ENCODE peak calls at places on chromosome 11, in six cellular contexts. V is naive thymus-derived CD4-positive, alpha-beta T cell; F is fibroblast of lung; U is stimulated activated CD4-positive, alpha-beta T cell treated with anti-CD3 and anti-CD28 coated beads, Interleukin-2, amount 100 ng/mL, for 48 hours; G is PC-3; X is germinal center. K is an unnamed sample.

GRCh38 chr11:74142624-74143023 is 28.2 kb downstream of the C2CD3 start:
- DNase-seq in V (no peak), F (peak), G (peak), U (no peak), X (no peak), K (no peak)

GRCh38 chr11:121246769-121247035 is 45.9 kb upstream of the SC5D start:
- DNase-seq in U (no peak), X (no peak), V (no peak), G (no peak), F (no peak), K (no peak)

GRCh38 chr11:22786475-22786874 is 43.1 kb downstream of the SVIP start:
- DNase-seq in U (no peak), X (no peak), G (no peak), F (no peak), V (no peak), K (peak)

GRCh38 chr11:36131719-36132349 is 157.4 kb downstream of the COMMD9 start:
- DNase-seq in V (no peak), G (peak), U (no peak), X (peak), F (no peak), K (peak)

GRCh38 chr11:124839051-124839971 is 25.9 kb upstream of the ROBO3 start:
- DNase-seq in V (no peak), X (no peak), F (no peak), U (no peak), G (no peak), K (peak)

GRCh38 chr11:65432686-65433582 is 10.3 kb downstream of the NEAT1 start:
- DNase-seq in G (peak), X (no peak), V (peak), F (peak), U (no peak), K (no peak)

GRCh38 chr11:102064316-102064715 is 17.1 kb downstream of the CFAP300 start:
- DNase-seq in F (no peak), G (no peak), X (no peak), V (no peak), U (no peak), K (no peak)

GRCh38 chr11:2673871-2674471 is 25.8 kb downstream of the KCNQ1OT1 start:
- DNase-seq in X (no peak), V (no peak), G (no peak), U (no peak), F (peak), K (no peak)

GRCh38 chr11:67053896-67054850 is 2.5 kb upstream of the RHOD start:
- DNase-seq in G (peak), F (peak), V (peak), X (peak), U (peak), K (peak)

GRCh38 chr11:65353900-65354264 is 669 bp upstream of the TIGD3 start:
- DNase-seq in G (no peak), F (no peak), X (no peak), U (no peak), V (no peak), K (no peak)

GRCh38 chr11:92739020-92739419 is 230.4 kb upstream of the MTNR1B start:
- DNase-seq in F (peak), X (no peak), V (no peak), G (no peak), U (no peak), K (no peak)

GRCh38 chr11:2577071-2578005 is 122.5 kb downstream of the KCNQ1OT1 start:
- DNase-seq in X (no peak), G (no peak), U (no peak), F (no peak), V (no peak), K (no peak)

GRCh38 chr11:503179-503981 is 3.7 kb downstream of the RNH1 start:
- DNase-seq in X (no peak), F (peak), U (no peak), G (no peak), V (no peak), K (peak)

GRCh38 chr11:837990-838307 is 4.4 kb downstream of the POLR2L start:
- DNase-seq in X (no peak), V (no peak), G (no peak), U (no peak), F (no peak), K (no peak)

GRCh38 chr11:114061053-114062049 is 1.8 kb downstream of the ZBTB16 start:
- DNase-seq in U (no peak), V (peak), X (no peak), G (no peak), F (no peak), K (no peak)

K was measured in GM10248.